ENCODE peak calls at places on chromosome 14, in eight cellular contexts. E is HCT116; X is body of pancreas; Y is WTC11; F is MM.1S; G is upper lobe of right lung; V is CD4-positive, alpha-beta T cell; D is lung. U is an unnamed sample.

GRCh38 chr14:44109041-44109440 is 398.0 kb downstream of the FSCB start:
- DNase-seq in E (no peak), X (no peak), Y (no peak), F (no peak), G (no peak), V (no peak), D (no peak), U (no peak)

GRCh38 chr14:95761436-95761835 is 47.5 kb upstream of the TCL1A start:
- DNase-seq in E (no peak), X (no peak), Y (no peak), F (no peak), G (no peak), V (no peak), D (no peak), U (no peak)

GRCh38 chr14:100399052-100399849 is 76.1 kb downstream of the SLC25A47 start:
- DNase-seq in E (no peak), X (no peak), Y (no peak), F (no peak), G (no peak), V (no peak), D (no peak), U (no peak)

GRCh38 chr14:38254565-38255407 is 1.1 kb downstream of the CLEC14A start:
- DNase-seq in E (no peak), X (no peak), Y (peak), F (no peak), G (no peak), V (no peak), D (no peak), U (no peak)

GRCh38 chr14:81323621-81324400 is 76.3 kb downstream of the STON2 start:
- DNase-seq in E (peak), X (no peak), Y (peak), F (no peak), G (no peak), V (no peak), D (peak), U (no peak)

GRCh38 chr14:95189400-95190162 is 32.3 kb upstream of the DICER1 start:
- DNase-seq in E (no peak), X (no peak), Y (no peak), F (no peak), G (no peak), V (no peak), D (no peak), U (no peak)

GRCh38 chr14:73209943-73210342 is 27.4 kb upstream of the PAPLN start:
- DNase-seq in E (no peak), X (no peak), Y (no peak), F (no peak), G (no peak), V (no peak), D (no peak), U (no peak)

GRCh38 chr14:99731536-99732435 is 47.7 kb downstream of the CYP46A1 start:
- DNase-seq in E (no peak), X (peak), Y (peak), F (no peak), G (peak), V (no peak), D (no peak), U (no peak)

GRCh38 chr14:98867726-98868125 is 404.3 kb downstream of the BCL11B start:
- DNase-seq in E (no peak), X (no peak), Y (no peak), F (no peak), G (no peak), V (no peak), D (no peak), U (no peak)

GRCh38 chr14:92039073-92039719 is 663 bp downstream of the TRIP11 start:
- DNase-seq in E (peak), X (peak), Y (peak), F (no peak), G (no peak), V (no peak), D (no peak), U (peak)

GRCh38 chr14:100155049-100155621 is 4.3 kb downstream of the DEGS2 start:
- DNase-seq in E (peak), X (no peak), Y (peak), F (peak), G (no peak), V (no peak), D (no peak), U (peak)

GRCh38 chr14:95287176-95287754 is 32.4 kb downstream of the CLMN start:
- DNase-seq in E (no peak), X (no peak), Y (no peak), F (no peak), G (no peak), V (no peak), D (no peak), U (no peak)

GRCh38 chr14:96965885-96966595 is 168.9 kb downstream of the VRK1 start:
- DNase-seq in E (no peak), X (no peak), Y (no peak), F (no peak), G (no peak), V (no peak), D (no peak), U (no peak)

GRCh38 chr14:80678436-80678835 is 263.1 kb downstream of the CEP128 start:
- DNase-seq in E (no peak), X (no peak), Y (no peak), F (no peak), G (no peak), V (no peak), D (no peak), U (no peak)

GRCh38 chr14:89767861-89768268 is 186.7 kb downstream of the EFCAB11 start:
- DNase-seq in E (peak), X (peak), Y (peak), F (peak), G (no peak), V (peak), D (no peak), U (peak)

GRCh38 chr14:48747683-48748082 is 838.5 kb downstream of the RPS29 start:
- DNase-seq in E (no peak), X (no peak), Y (no peak), F (no peak), G (no peak), V (no peak), D (no peak), U (no peak)

GRCh38 chr14:89327771-89328212 is 89.2 kb downstream of the FOXN3 start:
- DNase-seq in E (no peak), X (no peak), Y (no peak), F (no peak), G (no peak), V (no peak), D (no peak), U (no peak)

GRCh38 chr14:103496776-103497175 is 25.9 kb downstream of the CKB start:
- DNase-seq in E (no peak), X (no peak), Y (no peak), F (no peak), G (no peak), V (no peak), D (no peak), U (no peak)

GRCh38 chr14:94596361-94596760 is 15.1 kb downstream of the SERPINA5 start:
- DNase-seq in E (no peak), X (no peak), Y (no peak), F (no peak), G (no peak), V (no peak), D (no peak), U (no peak)

GRCh38 chr14:104317500-104317805 is 179.1 kb downstream of the KIF26A start:
- DNase-seq in E (no peak), X (no peak), Y (peak), F (no peak), G (no peak), V (no peak), D (no peak), U (no peak)

GRCh38 chr14:103767306-103767894 is 51.8 kb downstream of the ZFYVE21 start:
- DNase-seq in E (no peak), X (no peak), Y (no peak), F (no peak), G (no peak), V (no peak), D (no peak), U (no peak)

GRCh38 chr14:78902010-78902623 is 731.9 kb downstream of the NRXN3 start:
- DNase-seq in E (no peak), X (peak), Y (peak), F (peak), G (no peak), V (no peak), D (no peak), U (peak)

GRCh38 chr14:49959822-49960408 is 67.0 kb downstream of the ARF6 start:
- DNase-seq in E (no peak), X (peak), Y (no peak), F (no peak), G (no peak), V (no peak), D (no peak), U (peak)

GRCh38 chr14:84252706-84253105 is 1277.2 kb upstream of the FLRT2 start:
- DNase-seq in E (no peak), X (no peak), Y (no peak), F (no peak), G (no peak), V (no peak), D (no peak), U (no peak)

GRCh38 chr14:104425763-104426691 is 153.5 kb upstream of the C14orf180 start:
- DNase-seq in E (no peak), X (no peak), Y (no peak), F (no peak), G (peak), V (no peak), D (no peak), U (no peak)

GRCh38 chr14:51246032-51246431 is 6.0 kb downstream of the TMX1 start:
- DNase-seq in E (no peak), X (no peak), Y (no peak), F (no peak), G (no peak), V (no peak), D (no peak), U (no peak)

DNA sequence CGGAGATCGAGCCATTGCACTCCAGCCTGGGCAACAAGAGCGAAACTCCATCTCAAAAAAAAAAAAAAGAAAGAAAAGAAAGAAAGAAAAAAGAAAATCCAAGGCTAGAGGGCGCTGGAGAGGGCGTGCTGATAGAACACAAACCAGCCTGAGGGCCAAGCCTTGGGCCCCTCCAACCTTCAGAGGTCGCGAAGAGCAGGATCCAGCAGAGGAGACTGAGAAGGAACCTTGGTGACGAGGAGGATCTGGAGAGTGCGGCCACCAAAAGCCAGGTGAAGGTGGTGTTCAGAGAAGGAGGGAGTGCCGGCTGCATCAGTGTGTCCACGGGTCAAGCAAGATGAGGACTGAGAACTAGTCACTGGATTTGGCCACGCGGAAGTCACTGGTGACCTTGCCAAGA is 4.1 kb upstream of the DYNC1H1 start:
- DNase-seq in E (no peak), X (no peak), Y (peak), F (peak), G (no peak), V (no peak), D (no peak), U (peak)
- TF ChIP-seq CTCF in E (peak), X (no peak), Y (peak), F (peak), G (peak), V (no peak), D (no peak), U (peak)

GRCh38 chr14:22221508-22221907 is 367.5 kb downstream of the DAD1 start:
- DNase-seq in E (peak), X (no peak), Y (no peak), F (peak), G (no peak), V (no peak), D (no peak), U (no peak)
- TF ChIP-seq CTCF in E (peak), X (no peak), Y (no peak), F (peak), G (peak), V (peak), D (no peak), U (no peak)

GRCh38 chr14:75794615-75795038 is 133.6 kb downstream of the TTLL5 start:
- DNase-seq in E (peak), X (no peak), Y (no peak), F (no peak), G (no peak), V (no peak), D (no peak), U (no peak)
- TF ChIP-seq CTCF in E (peak), X (peak), Y (no peak), F (no peak), G (peak), V (no peak), D (no peak), U (no peak)

GRCh38 chr14:21894003-21894897 is 220.6 kb upstream of the OR4E1 start:
- DNase-seq in E (no peak), X (no peak), Y (peak), F (peak), G (no peak), V (peak), D (no peak), U (peak)
- TF ChIP-seq CTCF in E (no peak), X (no peak), Y (peak), F (peak), G (peak), V (peak), D (no peak), U (peak)

GRCh38 chr14:52473557-52473956 is 78.7 kb downstream of the TXNDC16 start:
- DNase-seq in E (peak), X (no peak), Y (no peak), F (no peak), G (no peak), V (no peak), D (no peak), U (no peak)
- TF ChIP-seq CTCF in E (peak), X (peak), Y (no peak), F (peak), G (peak), V (peak), D (peak), U (peak)

DNA sequence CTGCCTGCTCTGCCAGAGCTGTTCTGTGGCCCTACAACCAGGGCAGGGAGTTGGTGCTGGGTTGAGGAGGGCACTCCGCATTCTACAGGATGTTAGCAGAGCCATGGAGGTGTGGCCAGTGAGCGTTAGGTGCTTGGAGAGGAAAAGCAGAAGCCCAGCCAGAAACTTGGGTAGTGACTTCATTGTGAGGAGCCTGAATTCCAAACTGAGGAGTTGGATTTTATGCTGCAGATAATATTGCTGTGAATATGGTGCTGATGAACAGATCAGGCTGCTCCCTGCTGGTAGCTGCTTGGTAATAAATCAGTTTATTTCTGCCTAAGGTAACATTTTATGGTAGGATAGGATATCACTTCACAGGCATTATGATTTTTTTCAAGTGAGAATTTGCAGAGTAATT is 7.1 kb upstream of the CCDC175 start:
- DNase-seq in E (no peak), X (no peak), Y (no peak), F (no peak), G (no peak), V (no peak), D (no peak), U (no peak)
- TF ChIP-seq CTCF in E (no peak), X (no peak), Y (no peak), F (no peak), G (no peak), V (no peak), D (no peak), U (no peak)

DNA sequence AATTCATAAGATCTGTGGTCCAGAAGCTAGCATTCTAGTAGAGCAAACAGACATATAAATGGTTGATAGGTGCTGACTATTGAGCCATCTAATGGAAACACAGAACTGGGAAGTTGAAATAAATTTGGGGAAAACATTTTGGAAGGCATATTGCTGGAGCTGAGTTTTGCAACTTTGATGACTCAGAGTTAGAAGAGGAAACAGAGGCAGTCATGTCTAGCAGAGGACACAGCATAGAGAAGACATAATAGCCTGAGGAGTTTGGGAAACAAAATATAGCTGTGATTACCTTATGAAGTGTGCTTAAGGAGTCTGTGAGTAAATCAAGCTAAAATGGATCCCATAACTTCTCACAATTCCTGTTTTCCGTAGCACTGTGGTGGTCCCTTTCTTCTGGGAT is 86.9 kb upstream of the FLRT2 start:
- DNase-seq in E (no peak), X (no peak), Y (no peak), F (no peak), G (no peak), V (no peak), D (no peak), U (no peak)
- TF ChIP-seq CTCF in E (no peak), X (no peak), Y (no peak), F (no peak), G (no peak), V (no peak), D (no peak), U (no peak)

DNA sequence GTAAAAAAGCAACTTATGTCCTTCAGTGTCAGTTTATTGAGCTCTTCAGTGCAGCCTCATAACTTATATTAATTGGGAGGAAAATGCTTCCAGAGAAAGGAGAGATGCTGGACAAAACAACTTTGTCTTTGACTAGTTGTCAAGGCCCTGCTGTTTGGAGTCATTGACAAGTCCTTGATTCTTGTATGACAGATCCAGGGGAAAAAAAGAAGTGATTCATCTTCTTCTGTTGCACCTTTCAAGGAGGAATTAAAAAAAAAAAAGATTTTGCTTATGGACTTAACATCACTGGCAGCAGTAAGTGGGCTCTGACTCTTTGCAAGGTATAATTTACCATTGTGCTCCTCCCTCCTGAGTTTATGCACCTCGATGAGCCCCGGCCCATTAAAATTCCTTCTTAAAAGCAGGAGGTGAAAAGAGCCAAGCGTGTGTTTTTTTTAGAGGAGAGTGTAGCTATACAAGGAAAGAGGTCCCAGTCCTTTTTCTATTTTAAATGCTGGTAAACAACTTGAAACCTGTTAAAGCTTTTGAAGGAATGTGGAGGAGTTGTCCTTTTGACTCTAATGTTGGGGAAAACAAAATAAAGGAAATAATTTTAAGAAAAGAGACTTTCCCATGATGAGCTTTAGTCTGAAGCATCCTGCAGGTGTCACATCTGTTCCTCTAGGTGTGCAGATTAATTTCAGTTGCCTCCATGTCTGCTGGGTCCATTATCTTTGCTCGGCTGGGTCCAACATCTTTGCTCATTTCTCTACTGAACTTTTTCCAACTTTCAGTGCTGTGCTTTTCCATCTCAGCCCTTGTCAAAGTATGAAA is 431.6 kb downstream of the RAD51B start:
- DNase-seq in E (no peak), X (no peak), Y (no peak), F (peak), G (no peak), V (no peak), D (no peak), U (no peak)
- TF ChIP-seq CTCF in E (peak), X (no peak), Y (no peak), F (no peak), G (no peak), V (peak), D (no peak), U (no peak)

GRCh38 chr14:32246751-32247150 is 43.7 kb upstream of the RNU6-8 start:
- DNase-seq in E (no peak), X (no peak), Y (no peak), F (no peak), G (no peak), V (no peak), D (no peak), U (no peak)

GRCh38 chr14:32249780-32250179 is 46.7 kb upstream of the RNU6-8 start:
- DNase-seq in E (no peak), X (no peak), Y (no peak), F (no peak), G (no peak), V (no peak), D (no peak), U (no peak)

DNA sequence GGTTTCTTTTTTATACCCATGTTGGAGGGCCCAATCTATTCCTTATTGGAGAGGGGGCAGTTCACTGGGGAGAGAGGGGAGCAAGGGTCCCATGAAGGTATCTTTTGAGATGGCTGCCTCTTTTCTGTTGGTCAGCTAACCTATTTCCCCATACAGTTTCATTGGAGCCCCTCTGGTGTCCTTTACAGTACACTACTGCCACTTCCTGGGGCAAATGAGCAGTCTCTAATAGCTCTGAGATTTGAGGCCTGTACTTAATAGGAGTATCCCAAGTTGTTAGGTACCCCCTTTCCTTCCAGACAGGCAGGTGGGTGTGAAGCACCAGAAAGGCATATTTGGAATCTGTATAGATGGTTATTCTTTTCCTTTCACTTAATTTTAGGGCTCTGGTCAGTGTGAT is 41.3 kb upstream of the RNU6-8 start:
- DNase-seq in E (no peak), X (no peak), Y (no peak), F (no peak), G (no peak), V (no peak), D (no peak), U (no peak)
- TF ChIP-seq CTCF in E (peak), X (no peak), Y (no peak), F (no peak), G (no peak), V (no peak), D (no peak), U (no peak)

GRCh38 chr14:75514673-75515630 is 7.3 kb upstream of the BATF start:
- DNase-seq in E (no peak), X (peak), Y (peak), F (peak), G (no peak), V (peak), D (no peak), U (peak)
- TF ChIP-seq CTCF in E (no peak), X (no peak), Y (peak), F (no peak), G (no peak), V (no peak), D (no peak), U (peak)